ENCODE peak calls at places on chromosomes 2 and 18, in eight cellular contexts. S is mammary epithelial cell, F is OCI-LY7, R is dorsolateral prefrontal cortex, I is neural progenitor cell, M is heart right ventricle, K is AG04450, D is heart left ventricle. P is an unnamed sample.

GRCh38 chr2:61436092-61436491 is 34.8 kb downstream of the USP34 start:
- DNase-seq in S (no peak), F (no peak), R (no peak), I (no peak), M (no peak), K (no peak), D (no peak), P (no peak)

GRCh38 chr2:241198381-241199282 is 10.2 kb downstream of the ANO7 start:
- DNase-seq in S (no peak), F (no peak), R (no peak), I (no peak), M (no peak), K (no peak), D (no peak), P (no peak)

GRCh38 chr2:68879296-68879695 is 8.1 kb upstream of the BMP10 start:
- DNase-seq in S (no peak), F (no peak), R (no peak), I (no peak), M (no peak), K (no peak), D (no peak), P (no peak)

GRCh38 chr2:104774631-104775030 is 79.3 kb upstream of the POU3F3 start:
- DNase-seq in S (no peak), F (no peak), R (no peak), I (no peak), M (no peak), K (no peak), D (no peak), P (peak)

GRCh38 chr2:62084823-62085222 is 111.1 kb upstream of the B3GNT2 start:
- DNase-seq in S (no peak), F (no peak), R (no peak), I (no peak), M (no peak), K (no peak), D (no peak), P (no peak)

GRCh38 chr2:213703699-213704098 is 419.4 kb downstream of the SPAG16 start:
- DNase-seq in S (no peak), F (no peak), R (no peak), I (no peak), M (no peak), K (no peak), D (no peak), P (no peak)

GRCh38 chr2:214628091-214628490 is 181.4 kb downstream of the BARD1 start:
- DNase-seq in S (no peak), F (no peak), R (no peak), I (no peak), M (no peak), K (no peak), D (no peak), P (no peak)

GRCh38 chr2:10305715-10306114 is 3.0 kb downstream of the HPCAL1 start:
- DNase-seq in S (no peak), F (peak), R (no peak), I (peak), M (no peak), K (no peak), D (no peak), P (no peak)

GRCh38 chr18:37671530-37671929 is 105.9 kb upstream of the CELF4 start:
- DNase-seq in S (no peak), F (no peak), R (no peak), I (no peak), M (no peak), K (no peak), D (no peak), P (no peak)

GRCh38 chr2:27092696-27093429 is 6.3 kb downstream of the KHK start:
- DNase-seq in S (no peak), F (no peak), R (no peak), I (no peak), M (no peak), K (no peak), D (no peak), P (no peak)

GRCh38 chr2:202147775-202148174 is 74.7 kb downstream of the KIAA2012 start:
- DNase-seq in S (no peak), F (no peak), R (no peak), I (no peak), M (no peak), K (no peak), D (no peak), P (peak)

GRCh38 chr2:202152104-202152771 is 79.2 kb downstream of the KIAA2012 start:
- DNase-seq in S (no peak), F (no peak), R (no peak), I (no peak), M (no peak), K (no peak), D (no peak), P (peak)

GRCh38 chr2:202149953-202150352 is 76.9 kb downstream of the KIAA2012 start:
- DNase-seq in S (no peak), F (no peak), R (no peak), I (no peak), M (no peak), K (no peak), D (no peak), P (peak)

GRCh38 chr2:202149155-202149762 is 76.2 kb downstream of the KIAA2012 start:
- DNase-seq in S (peak), F (no peak), R (peak), I (peak), M (peak), K (no peak), D (no peak), P (peak)

GRCh38 chr2:202148515-202149154 is 75.6 kb downstream of the KIAA2012 start:
- DNase-seq in S (no peak), F (no peak), R (no peak), I (no peak), M (no peak), K (no peak), D (no peak), P (no peak)
- H3K4me3 ChIP-seq in S (no peak), F (no peak), R (no peak), I (peak), M (no peak), K (no peak), D (no peak), P (no peak)

DNA sequence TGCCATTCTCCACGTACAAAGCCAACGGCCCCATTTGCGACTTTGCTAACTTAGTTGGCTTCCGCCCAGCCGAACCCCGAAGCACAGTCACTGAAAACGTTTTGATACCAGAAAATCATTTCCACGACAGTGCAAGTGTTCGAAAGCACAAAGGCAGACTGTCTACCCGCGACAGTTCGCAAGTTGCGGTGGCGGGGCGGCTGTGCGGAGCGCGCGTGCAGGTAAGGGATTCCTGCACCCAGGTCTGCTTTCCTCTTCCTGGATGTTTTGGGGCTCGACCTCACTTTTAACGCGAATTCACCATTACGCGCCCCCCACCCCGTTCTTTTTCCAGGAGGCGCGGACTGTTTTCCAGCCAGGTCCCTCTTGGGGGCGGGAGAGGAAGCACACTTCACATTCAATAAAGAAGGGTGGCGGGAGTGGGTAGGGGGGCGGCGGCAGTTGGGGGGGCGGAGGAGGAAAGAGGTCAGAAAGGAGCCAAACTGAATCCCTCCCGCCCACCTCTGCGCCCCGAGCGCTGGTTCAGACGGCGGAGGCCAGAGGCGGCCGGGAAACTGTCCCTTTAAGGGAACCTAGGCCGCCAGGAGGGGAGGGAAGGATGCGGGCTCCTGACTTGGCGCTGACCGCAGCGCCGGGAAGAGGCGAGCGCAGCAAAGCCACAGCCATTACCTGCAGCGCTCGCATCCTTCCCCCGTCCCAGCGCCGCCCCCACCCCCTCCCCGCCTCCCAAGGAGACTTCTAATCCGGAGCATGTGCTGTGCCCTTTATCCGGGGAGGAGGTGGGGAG is 107.5 kb upstream of the KCTD1 start:
- DNase-seq in S (peak), F (no peak), R (peak), I (peak), M (peak), K (no peak), D (peak), P (peak)
- TF ChIP-seq CTCF in S (no peak), F (no peak), R (no peak), I (peak), M (peak), K (no peak), D (no peak), P (peak)

DNA sequence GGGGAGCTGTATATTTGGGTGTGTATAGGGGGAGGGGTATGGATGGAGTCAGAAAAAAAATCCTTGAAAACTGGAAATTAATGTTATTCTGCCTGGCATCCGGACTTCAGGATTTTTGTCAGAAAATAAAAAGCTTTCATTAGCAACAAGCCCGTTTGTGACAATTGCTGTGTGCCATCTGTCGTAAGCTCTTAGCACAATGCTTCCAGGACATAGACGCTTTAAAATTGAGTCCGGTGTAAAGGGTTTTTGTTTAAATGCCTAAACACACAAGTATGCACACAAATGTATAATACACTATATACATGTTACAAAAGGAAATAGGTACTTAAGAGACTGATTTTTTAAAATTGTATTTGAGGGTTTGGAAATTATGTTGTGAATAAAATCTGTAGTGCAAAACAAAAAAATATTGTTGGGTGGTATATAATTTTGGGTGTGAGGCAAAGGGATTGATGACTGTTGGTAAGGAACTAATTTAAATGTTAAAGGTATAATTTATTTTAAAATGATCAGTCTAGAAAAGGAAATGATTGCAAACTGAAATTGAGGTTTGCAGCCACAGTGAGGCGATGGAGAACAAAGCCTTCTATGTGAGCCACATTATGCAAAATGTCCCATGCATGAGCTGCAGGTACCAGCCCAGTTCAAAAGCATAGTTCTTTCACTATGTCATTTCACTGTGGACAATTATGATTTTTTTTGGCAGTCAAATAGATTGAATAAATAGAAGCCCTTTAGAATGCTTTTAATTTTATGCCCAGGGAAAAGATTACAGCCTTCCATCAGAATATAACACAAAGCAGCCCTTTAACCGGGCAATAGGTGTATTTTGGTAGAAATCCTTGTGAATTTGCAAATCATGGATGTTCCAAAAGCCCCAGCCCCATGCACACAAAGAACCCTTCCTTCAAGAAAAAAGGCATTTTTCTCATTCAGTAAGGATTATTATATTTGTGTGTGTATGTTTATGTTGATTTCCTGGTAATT is 1.5 kb downstream of the MAP2 start:
- DNase-seq in S (peak), F (no peak), R (no peak), I (peak), M (peak), K (no peak), D (no peak), P (peak)
- H3K4me3 ChIP-seq in S (peak), F (no peak), R (peak), I (peak), M (peak), K (peak), D (peak), P (no peak)

DNA sequence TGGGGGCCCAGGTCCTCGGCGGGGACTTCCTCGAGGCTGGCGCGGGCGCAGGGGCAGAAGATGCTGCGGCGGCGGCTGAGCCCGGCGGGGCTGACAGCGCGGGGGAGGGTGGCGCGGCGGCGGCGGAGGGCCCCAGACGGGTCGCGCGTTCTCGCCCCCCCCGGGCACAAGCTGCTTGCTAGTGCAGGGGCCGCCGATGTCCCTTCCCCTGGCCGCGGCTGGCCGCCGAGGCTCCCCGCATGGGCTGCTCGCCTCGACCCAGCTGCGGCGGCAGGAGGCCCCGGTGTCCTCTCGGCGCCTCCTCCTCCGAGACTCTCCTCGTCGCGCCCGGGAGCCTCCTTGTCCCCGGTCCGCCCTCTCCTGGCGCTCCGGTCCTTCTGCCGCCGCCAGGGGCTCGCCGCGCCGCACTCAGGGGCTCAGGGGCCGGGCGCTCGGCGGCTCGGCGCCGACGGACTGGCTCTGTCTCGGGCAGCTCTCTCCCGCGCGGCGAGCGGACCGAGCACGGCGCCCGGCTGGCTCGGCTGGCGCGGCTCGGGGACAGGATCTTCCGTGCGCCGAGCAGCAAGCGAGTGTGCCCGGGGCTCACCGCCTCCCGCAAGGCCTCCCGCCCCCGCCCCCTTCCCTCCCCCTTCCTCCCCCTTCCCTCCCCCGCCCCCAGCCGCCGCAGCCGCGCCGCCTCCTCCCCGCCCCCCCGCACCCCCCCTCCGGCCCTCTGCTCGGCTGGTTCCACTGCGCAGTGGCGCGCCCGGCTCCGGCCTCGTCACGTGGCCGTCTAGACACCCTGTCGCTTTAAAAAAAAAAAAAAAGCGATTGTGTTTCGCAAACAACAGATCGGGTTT is 902 bp upstream of the SMAD7 start:
- DNase-seq in S (peak), F (peak), R (peak), I (peak), M (peak), K (no peak), D (peak), P (peak)
- TF ChIP-seq CTCF in S (no peak), F (peak), R (no peak), I (peak), M (peak), K (peak), D (no peak), P (no peak)

GRCh38 chr2:223176970-223177369 is 125.0 kb downstream of the KCNE4 start:
- DNase-seq in S (no peak), F (no peak), R (no peak), I (no peak), M (no peak), K (no peak), D (no peak), P (no peak)
- H3K4me3 ChIP-seq in S (no peak), F (no peak), R (no peak), I (no peak), M (no peak), K (no peak), D (no peak), P (no peak)

DNA sequence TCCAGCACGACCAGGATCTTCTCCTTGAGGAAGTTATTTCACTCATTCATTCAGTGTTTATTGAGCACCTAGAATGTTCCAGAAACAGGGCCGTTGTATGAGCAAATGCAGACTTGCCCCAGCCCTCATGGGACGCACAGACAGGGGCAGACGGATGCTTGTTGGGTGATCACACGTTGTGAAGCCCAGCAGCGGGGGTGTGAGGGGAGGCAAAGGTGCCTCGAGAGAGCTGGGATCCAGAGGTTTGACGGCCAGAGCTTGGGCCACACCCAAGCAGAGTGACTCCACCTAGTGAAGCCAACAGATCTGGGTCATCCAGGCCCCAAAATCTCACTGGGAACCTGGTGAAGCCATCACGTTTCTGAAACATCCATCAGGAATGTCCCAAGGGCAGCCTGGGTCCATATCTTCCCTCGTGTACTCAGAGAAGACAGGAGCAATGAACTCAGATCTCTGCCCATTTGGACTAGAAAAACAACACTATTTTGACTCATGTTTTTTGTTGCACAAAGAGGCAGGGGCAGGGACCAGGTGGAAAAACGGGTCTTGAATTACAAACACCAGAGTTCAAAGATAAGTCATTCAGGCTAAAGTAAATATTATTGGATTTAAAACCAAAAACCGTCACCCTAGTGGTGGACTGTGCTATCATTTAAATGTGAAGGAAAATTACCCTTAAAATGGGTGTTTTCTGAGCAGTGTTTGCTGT is 54.9 kb upstream of the RBM44 start:
- DNase-seq in S (peak), F (no peak), R (no peak), I (no peak), M (no peak), K (no peak), D (no peak), P (peak)
- TF ChIP-seq CTCF in S (peak), F (peak), R (no peak), I (no peak), M (no peak), K (peak), D (no peak), P (peak)

GRCh38 chr2:6949009-6949351 is 31.8 kb downstream of the RNF144A start:
- DNase-seq in S (no peak), F (no peak), R (no peak), I (no peak), M (no peak), K (no peak), D (no peak), P (peak)
- H3K4me3 ChIP-seq in S (no peak), F (no peak), R (no peak), I (no peak), M (no peak), K (no peak), D (no peak), P (no peak)

GRCh38 chr2:160974803-160975202 is 185.4 kb upstream of the TANK start:
- DNase-seq in S (peak), F (no peak), R (no peak), I (no peak), M (no peak), K (no peak), D (no peak), P (no peak)

GRCh38 chr2:160968183-160968582 is 192.0 kb upstream of the TANK start:
- DNase-seq in S (no peak), F (no peak), R (no peak), I (no peak), M (no peak), K (no peak), D (no peak), P (peak)

GRCh38 chr2:160967523-160967922 is 192.7 kb upstream of the TANK start:
- DNase-seq in S (no peak), F (no peak), R (no peak), I (no peak), M (no peak), K (no peak), D (no peak), P (no peak)

GRCh38 chr2:160973991-160974390 is 186.2 kb upstream of the TANK start:
- DNase-seq in S (no peak), F (no peak), R (no peak), I (no peak), M (no peak), K (no peak), D (no peak), P (no peak)

DNA sequence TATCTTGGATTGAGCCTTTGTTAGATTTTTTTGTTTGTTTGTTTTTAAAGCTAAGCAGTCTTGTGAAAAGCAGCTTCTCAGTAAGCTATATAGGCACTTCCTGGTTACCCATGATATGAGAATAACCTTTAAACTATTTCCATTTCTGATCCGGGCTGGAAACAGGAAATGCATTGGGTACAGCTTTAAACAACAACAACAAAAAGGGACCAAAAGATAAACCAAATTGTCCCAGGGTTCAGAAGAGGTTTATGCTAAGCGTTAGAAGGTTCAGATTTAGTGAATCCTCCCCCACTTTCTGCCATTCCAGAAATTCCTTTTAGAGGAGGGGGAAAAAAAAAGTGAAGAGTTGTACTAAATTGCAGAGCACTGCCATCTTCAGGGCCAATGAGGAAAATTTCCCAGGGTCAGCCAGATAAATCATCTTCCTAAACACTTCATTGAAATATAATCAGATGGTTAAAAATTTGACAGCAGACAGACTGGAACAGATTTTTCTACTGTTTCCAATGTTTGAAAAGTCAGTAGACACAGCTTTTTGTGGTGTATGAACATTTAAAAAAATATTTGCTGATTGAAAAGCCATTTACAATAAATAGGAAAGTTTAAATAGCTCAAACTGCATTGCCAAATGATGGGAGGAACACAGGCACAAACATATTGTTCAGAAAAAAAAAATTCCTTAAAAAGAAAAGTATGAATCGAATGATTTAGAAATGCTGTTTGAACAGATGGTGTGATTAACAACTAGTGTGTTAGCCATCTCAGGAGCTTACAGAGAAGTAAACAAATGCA is 190.0 kb upstream of the TANK start:
- DNase-seq in S (peak), F (peak), R (no peak), I (peak), M (peak), K (peak), D (no peak), P (peak)
- TF ChIP-seq CTCF in S (peak), F (peak), R (peak), I (peak), M (peak), K (peak), D (peak), P (peak)